ENCODE peak calls at places on chromosomes 11 and 22, in eight cellular contexts. G, E, T, O, N, Q, B and W are unnamed samples.

GRCh38 chr22:49855491-49855911 is 1.9 kb downstream of the ZBED4 start:
- DNase-seq in N (no peak), T (peak; percentile 29), E (no peak), O (no peak), B (no peak), Q (no peak), G (peak; percentile 50), W (no peak)

GRCh38 chr11:113238721-113239120 is 75.7 kb upstream of the TTC12 start:
- DNase-seq in G (no peak), Q (no peak), B (no peak), N (no peak), T (no peak), O (no peak), E (no peak), W (no peak)

GRCh38 chr22:37807410-37808293 is at the start of gene GCAT:
- DNase-seq in G (peak; percentile 98), O (peak; percentile 95), E (peak; percentile 98), B (peak; percentile 95), Q (peak; percentile 99), T (peak; percentile 91), N (peak; percentile 93), W (peak; percentile 99)

GRCh38 chr11:102346456-102346747 is 612 bp upstream of the BIRC2 start:
- DNase-seq in Q (no peak), N (peak; percentile 14), E (no peak), O (no peak), T (no peak), G (no peak), B (no peak), W (no peak)

GRCh38 chr11:33869511-33870422 is 22.1 kb downstream of the LMO2 start:
- DNase-seq in T (peak; percentile 21), Q (peak; percentile 77), O (no peak), E (peak; percentile 84), G (peak; percentile 52), N (peak; percentile 15), B (peak; percentile 17), W (peak; percentile 84)

GRCh38 chr11:2531987-2532703 is 87.3 kb downstream of the KCNQ1 start:
- DNase-seq in E (no peak), N (no peak), O (no peak), G (no peak), Q (no peak), B (no peak), T (no peak), W (no peak)

GRCh38 chr11:27228232-27228631 is 134.8 kb downstream of the CCDC34 start:
- DNase-seq in N (no peak), G (no peak), O (no peak), T (no peak), Q (no peak), E (no peak), B (no peak), W (no peak)

GRCh38 chr22:25407226-25407858 is 157.1 kb upstream of the GRK3 start:
- DNase-seq in Q (no peak), E (no peak), B (no peak), O (no peak), T (no peak), N (no peak), G (no peak), W (no peak)

GRCh38 chr11:63362196-63362829 is 7.3 kb upstream of the SLC22A9 start:
- DNase-seq in T (no peak), E (no peak), G (no peak), Q (no peak), N (no peak), O (no peak), B (no peak), W (no peak)

GRCh38 chr11:15824060-15824459 is 532.3 kb downstream of the SOX6 start:
- DNase-seq in N (no peak), G (no peak), T (no peak), O (no peak), Q (no peak), E (no peak), B (no peak), W (no peak)
- TF ChIP-seq EZH2phosphoT487 in N (no peak), G (no peak), T (no peak), O (no peak), Q (no peak), E (no peak), B (no peak), W (no peak)

DNA sequence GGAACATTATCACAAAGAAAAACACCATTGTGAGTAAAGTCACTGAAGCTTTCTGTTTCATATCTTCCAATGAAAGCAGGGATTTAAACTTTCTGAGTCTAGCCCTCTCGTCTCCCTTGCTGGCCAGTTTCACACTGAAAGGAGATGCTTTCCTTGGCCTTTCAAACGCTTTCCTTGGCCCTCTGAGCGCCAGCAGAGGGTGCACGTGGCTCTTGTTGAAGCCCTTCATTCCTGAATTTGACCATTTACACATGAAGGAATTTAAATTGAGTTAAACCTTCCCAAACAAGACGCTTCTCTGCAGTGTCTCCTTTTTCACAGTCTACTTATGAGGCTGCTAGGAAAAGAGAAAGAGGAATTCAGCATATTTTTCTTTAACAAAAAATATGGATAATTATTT is 21.5 kb downstream of the NNMT start:
- DNase-seq in N (peak; percentile 77), E (peak; percentile 82), B (peak; percentile 16), G (peak; percentile 35), T (peak; percentile 70), O (peak; percentile 13), Q (peak; percentile 92), W (peak; percentile 39)
- TF ChIP-seq EZH2phosphoT487 in N (no peak), E (no peak), B (no peak), G (no peak), T (no peak), O (no peak), Q (no peak), W (no peak)

DNA sequence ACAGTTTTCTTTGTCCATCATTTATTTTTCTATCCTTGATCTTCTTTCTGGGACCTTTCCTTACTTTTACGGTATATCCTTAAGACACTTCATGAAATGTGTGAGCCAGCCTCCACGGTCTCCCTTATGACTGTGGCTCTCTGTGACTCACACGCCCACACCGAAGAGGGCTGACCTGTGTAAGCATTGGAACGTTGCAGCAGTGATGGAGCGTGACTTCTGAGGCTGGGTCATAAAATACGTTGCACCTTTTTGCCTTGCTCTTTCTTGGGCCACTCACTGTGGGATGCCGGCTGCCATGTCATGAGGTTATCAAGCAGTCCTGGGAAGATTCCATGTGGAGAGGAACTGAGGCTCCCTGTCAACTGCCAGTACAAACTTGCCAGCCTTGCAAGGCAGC is 96.3 kb upstream of the RAB1B start:
- DNase-seq in Q (no peak), B (no peak), O (peak; percentile 35), E (no peak), G (peak; percentile 31), N (no peak), T (no peak), W (no peak)
- TF ChIP-seq EZH2phosphoT487 in Q (no peak), B (no peak), O (no peak), E (no peak), G (no peak), N (no peak), T (no peak), W (no peak)

GRCh38 chr11:35582033-35582432 is 36.2 kb upstream of the FJX1 start:
- DNase-seq in E (no peak), N (no peak), T (no peak), O (no peak), Q (no peak), G (no peak), B (no peak), W (no peak)

GRCh38 chr11:35584321-35584720 is 33.9 kb upstream of the FJX1 start:
- DNase-seq in N (no peak), Q (no peak), O (no peak), T (peak; percentile 77), E (no peak), G (no peak), B (no peak), W (no peak)

GRCh38 chr11:35585411-35585810 is 32.8 kb upstream of the FJX1 start:
- DNase-seq in E (no peak), N (no peak), Q (no peak), B (no peak), O (no peak), T (no peak), G (no peak), W (no peak)

GRCh38 chr11:35583843-35584242 is 34.4 kb upstream of the FJX1 start:
- DNase-seq in O (no peak), E (no peak), Q (no peak), B (no peak), G (no peak), T (peak; percentile 6), N (no peak), W (no peak)

DNA sequence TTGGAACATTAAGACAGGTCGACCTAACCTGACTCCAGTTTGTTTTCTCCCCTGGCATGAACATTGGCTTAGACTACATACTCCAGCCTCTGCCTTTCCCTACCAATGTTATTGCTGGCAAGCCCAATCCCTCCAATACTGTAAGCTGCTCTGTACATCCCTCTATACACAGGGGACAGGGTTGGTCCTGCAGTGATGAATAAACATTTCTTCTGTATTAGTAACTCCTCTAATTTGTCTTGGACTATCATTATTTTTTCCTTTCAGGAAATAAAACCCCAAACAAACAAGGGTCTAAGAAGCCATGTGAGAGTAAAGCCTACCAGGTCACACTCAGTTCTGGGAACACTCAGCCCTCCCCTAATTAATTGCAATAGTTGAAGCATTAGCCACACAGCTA is 35.1 kb upstream of the FJX1 start:
- DNase-seq in Q (no peak), O (no peak), B (no peak), G (no peak), E (no peak), T (peak; percentile 22), N (no peak), W (no peak)
- TF ChIP-seq EZH2phosphoT487 in Q (no peak), O (no peak), B (no peak), G (no peak), E (no peak), T (no peak), N (no peak), W (no peak)

GRCh38 chr11:68506908-68507307 is 46.4 kb downstream of the PPP6R3 start:
- DNase-seq in N (no peak), Q (no peak), T (peak; percentile 34), B (no peak), O (no peak), G (no peak), E (no peak), W (no peak)

GRCh38 chr11:68509105-68509504 is 48.6 kb downstream of the PPP6R3 start:
- DNase-seq in G (no peak), N (no peak), O (no peak), T (no peak), Q (peak; percentile 28), B (no peak), E (no peak), W (peak; percentile 24)

GRCh38 chr11:68505596-68505995 is 45.0 kb downstream of the PPP6R3 start:
- DNase-seq in B (no peak), T (no peak), O (no peak), E (no peak), N (no peak), Q (no peak), G (no peak), W (no peak)

GRCh38 chr11:68504432-68505066 is 44.0 kb downstream of the PPP6R3 start:
- DNase-seq in Q (no peak), G (no peak), N (no peak), E (no peak), T (no peak), B (no peak), O (no peak), W (no peak)

GRCh38 chr11:68508425-68508824 is 47.9 kb downstream of the PPP6R3 start:
- DNase-seq in O (no peak), T (no peak), B (no peak), E (no peak), G (no peak), N (no peak), Q (no peak), W (no peak)
- TF ChIP-seq EZH2phosphoT487 in O (no peak), T (no peak), B (no peak), E (no peak), G (no peak), N (no peak), Q (no peak), W (no peak)